ENCODE peak calls at places on chromosomes 4 and X, in five cellular contexts. One of them, this sample, is unnamed.

GRCh38 chr4:154416183-154416543 is 75.4 kb downstream of the DCHS2 start:
- DNase-seq in substantia nigra: no peak
- DNase-seq in tibial artery: no peak
- DNase-seq in NCI-H446 treated with DMSO at 0.1 percent for 48 hours: no peak
- DNase-seq in mesendoderm: peak; percentile 70
- DNase-seq in this sample: peak; percentile 21

GRCh38 chr4:39785031-39785430 is 87.1 kb downstream of the UBE2K start:
- DNase-seq in NCI-H446 treated with DMSO at 0.1 percent for 48 hours: no peak
- DNase-seq in tibial artery: no peak
- DNase-seq in mesendoderm: no peak
- DNase-seq in substantia nigra: no peak
- DNase-seq in this sample: no peak

GRCh38 chr4:20761382-20761781 is 61.1 kb downstream of the PACRGL start:
- DNase-seq in substantia nigra: no peak
- DNase-seq in tibial artery: no peak
- DNase-seq in mesendoderm: no peak
- DNase-seq in NCI-H446 treated with DMSO at 0.1 percent for 48 hours: no peak
- DNase-seq in this sample: no peak

GRCh38 chr4:184534511-184535391 is 60.4 kb upstream of the IRF2 start:
- DNase-seq in substantia nigra: no peak
- DNase-seq in tibial artery: no peak
- DNase-seq in NCI-H446 treated with DMSO at 0.1 percent for 48 hours: no peak
- DNase-seq in mesendoderm: peak; percentile 45
- DNase-seq in this sample: no peak

GRCh38 chrX:71533850-71534515 is 1.1 kb downstream of the OGT start:
- DNase-seq in mesendoderm: peak; percentile 68
- DNase-seq in NCI-H446 treated with DMSO at 0.1 percent for 48 hours: peak; percentile 22
- DNase-seq in tibial artery: peak; percentile 68
- DNase-seq in substantia nigra: peak; percentile 2
- DNase-seq in this sample: peak; percentile 32

GRCh38 chr4:1177274-1178141 is 5.1 kb upstream of the SPON2 start:
- DNase-seq in tibial artery: peak; percentile 62
- DNase-seq in mesendoderm: no peak
- DNase-seq in NCI-H446 treated with DMSO at 0.1 percent for 48 hours: no peak
- DNase-seq in substantia nigra: no peak
- DNase-seq in this sample: no peak

GRCh38 chr4:39976141-39976944 is 1.4 kb downstream of the PDS5A start:
- DNase-seq in tibial artery: peak; percentile 86
- DNase-seq in substantia nigra: peak; percentile 41
- DNase-seq in NCI-H446 treated with DMSO at 0.1 percent for 48 hours: peak; percentile 29
- DNase-seq in mesendoderm: peak; percentile 95
- DNase-seq in this sample: peak; percentile 76

GRCh38 chr4:143294310-143294709 is 42.4 kb upstream of the GAB1 start:
- DNase-seq in substantia nigra: no peak
- DNase-seq in NCI-H446 treated with DMSO at 0.1 percent for 48 hours: peak; percentile 65
- DNase-seq in mesendoderm: no peak
- DNase-seq in tibial artery: peak; percentile 85
- DNase-seq in this sample: peak; percentile 88

GRCh38 chr4:79964020-79964714 is 108.9 kb downstream of the ANTXR2 start:
- DNase-seq in tibial artery: no peak
- DNase-seq in substantia nigra: no peak
- DNase-seq in mesendoderm: no peak
- DNase-seq in NCI-H446 treated with DMSO at 0.1 percent for 48 hours: no peak
- DNase-seq in this sample: no peak

GRCh38 chrX:19556202-19556601 is 40.9 kb upstream of the MAP3K15 start:
- DNase-seq in substantia nigra: no peak
- DNase-seq in mesendoderm: no peak
- DNase-seq in NCI-H446 treated with DMSO at 0.1 percent for 48 hours: no peak
- DNase-seq in tibial artery: no peak
- DNase-seq in this sample: no peak

GRCh38 chr4:101730291-101731117 is 60.0 kb upstream of the BANK1 start:
- DNase-seq in mesendoderm: peak; percentile 85
- DNase-seq in tibial artery: peak; percentile 69
- DNase-seq in substantia nigra: peak; percentile 7
- DNase-seq in NCI-H446 treated with DMSO at 0.1 percent for 48 hours: peak; percentile 70
- DNase-seq in this sample: peak; percentile 40

GRCh38 chr4:94939791-94940530 is 182.2 kb downstream of the BMPR1B start:
- DNase-seq in substantia nigra: no peak
- DNase-seq in tibial artery: no peak
- DNase-seq in mesendoderm: no peak
- DNase-seq in NCI-H446 treated with DMSO at 0.1 percent for 48 hours: no peak
- DNase-seq in this sample: no peak

GRCh38 chr4:152209772-152210493 is 326.0 kb downstream of the FBXW7 start:
- DNase-seq in mesendoderm: peak; percentile 54
- DNase-seq in substantia nigra: no peak
- DNase-seq in NCI-H446 treated with DMSO at 0.1 percent for 48 hours: no peak
- DNase-seq in tibial artery: no peak
- DNase-seq in this sample: no peak

GRCh38 chrX:19889582-19890342 is 2.4 kb upstream of the SH3KBP1 start:
- DNase-seq in substantia nigra: no peak
- DNase-seq in mesendoderm: no peak
- DNase-seq in tibial artery: no peak
- DNase-seq in NCI-H446 treated with DMSO at 0.1 percent for 48 hours: no peak
- DNase-seq in this sample: no peak

GRCh38 chr4:125313497-125313896 is 1.3 kb upstream of the FAT4 start:
- DNase-seq in tibial artery: no peak
- DNase-seq in mesendoderm: peak; percentile 95
- DNase-seq in NCI-H446 treated with DMSO at 0.1 percent for 48 hours: peak; percentile 83
- DNase-seq in substantia nigra: no peak
- DNase-seq in this sample: peak; percentile 8

GRCh38 chr4:183602444-183603102 is 56.4 kb downstream of the RWDD4 start:
- DNase-seq in mesendoderm: peak; percentile 54
- DNase-seq in substantia nigra: no peak
- DNase-seq in NCI-H446 treated with DMSO at 0.1 percent for 48 hours: no peak
- DNase-seq in tibial artery: no peak
- DNase-seq in this sample: no peak

GRCh38 chr4:10761903-10762302 is 77.3 kb upstream of the CLNK start:
- DNase-seq in NCI-H446 treated with DMSO at 0.1 percent for 48 hours: no peak
- DNase-seq in substantia nigra: no peak
- DNase-seq in tibial artery: no peak
- DNase-seq in mesendoderm: no peak
- DNase-seq in this sample: no peak

GRCh38 chr4:74428278-74428677 is 16.7 kb upstream of the AREG start:
- DNase-seq in mesendoderm: no peak
- DNase-seq in substantia nigra: no peak
- DNase-seq in tibial artery: no peak
- DNase-seq in NCI-H446 treated with DMSO at 0.1 percent for 48 hours: no peak
- DNase-seq in this sample: no peak

GRCh38 chr4:178414042-178414441 is 971.8 kb upstream of the AGA start:
- DNase-seq in NCI-H446 treated with DMSO at 0.1 percent for 48 hours: no peak
- DNase-seq in mesendoderm: no peak
- DNase-seq in substantia nigra: no peak
- DNase-seq in tibial artery: no peak
- DNase-seq in this sample: no peak

GRCh38 chr4:67935888-67936287 is 27.4 kb downstream of the TMPRSS11A start:
- DNase-seq in mesendoderm: no peak
- DNase-seq in tibial artery: no peak
- DNase-seq in NCI-H446 treated with DMSO at 0.1 percent for 48 hours: no peak
- DNase-seq in substantia nigra: no peak
- DNase-seq in this sample: no peak

GRCh38 chrX:36983831-36984230 is 24.3 kb upstream of the FAM47C start:
- DNase-seq in substantia nigra: no peak
- DNase-seq in NCI-H446 treated with DMSO at 0.1 percent for 48 hours: no peak
- DNase-seq in mesendoderm: peak; percentile 62
- DNase-seq in tibial artery: no peak
- DNase-seq in this sample: no peak

GRCh38 chr4:56986192-56986591 is 7.5 kb downstream of the POLR2B start:
- DNase-seq in tibial artery: no peak
- DNase-seq in NCI-H446 treated with DMSO at 0.1 percent for 48 hours: no peak
- DNase-seq in substantia nigra: no peak
- DNase-seq in mesendoderm: no peak
- DNase-seq in this sample: no peak

This sample was measured in ovary.